ENCODE peak calls at places on chromosomes 4 and X, in six cellular contexts. N is activated effector memory CD4-positive, alpha-beta T cell treated with Interleukin-2 at 50 U/mL for 16 hours; Z is activated CD4-positive, alpha-beta T cell treated with anti-CD3 and anti-CD28 coated beads for 48 hours; A is stimulated activated CD8-positive, alpha-beta memory T cell treated with anti-CD3 and anti-CD28 coated beads, Interleukin-15, amount 100 ng/mL, for 4 hours; F is nephron progenitor cell; U is CD8-positive, alpha-beta memory T cell. W is an unnamed sample.

GRCh38 chr4:41257901-41258300 is 1.2 kb downstream of the UCHL1 start:
- DNase-seq in N (no peak), Z (no peak), U (no peak), F (peak), A (no peak), W (no peak)

GRCh38 chrX:139815771-139816170 is 107.8 kb upstream of the MCF2 start:
- DNase-seq in U (no peak), N (no peak), Z (no peak), A (no peak), F (no peak), W (no peak)

GRCh38 chr4:86928400-86929255 is 6.2 kb upstream of the AFF1 start:
- DNase-seq in F (no peak), N (no peak), U (no peak), Z (no peak), A (no peak), W (no peak)

GRCh38 chrX:26234177-26234576 is 18.2 kb downstream of the MAGEB5 start:
- DNase-seq in N (no peak), A (no peak), F (no peak), U (no peak), Z (no peak), W (no peak)

GRCh38 chr4:86558799-86559198 is 35.3 kb upstream of the PTPN13 start:
- DNase-seq in A (no peak), F (no peak), N (no peak), U (no peak), Z (no peak), W (no peak)

GRCh38 chr4:147487616-147488015 is 6.7 kb downstream of the EDNRA start:
- DNase-seq in Z (no peak), N (no peak), A (no peak), U (no peak), F (no peak), W (no peak)

GRCh38 chr4:95204267-95204835 is 344.4 kb downstream of the UNC5C start:
- DNase-seq in F (no peak), Z (no peak), U (no peak), A (no peak), N (no peak), W (no peak)

GRCh38 chrX:44470816-44471215 is 71.8 kb downstream of the FUNDC1 start:
- DNase-seq in Z (no peak), F (no peak), N (no peak), A (no peak), U (no peak), W (no peak)

GRCh38 chr4:83389037-83389755 is 54.5 kb upstream of the HPSE start:
- DNase-seq in A (no peak), Z (no peak), F (no peak), U (no peak), N (no peak), W (no peak)

GRCh38 chr4:39348371-39349265 is 17.5 kb downstream of the RFC1 start:
- DNase-seq in Z (peak), U (no peak), F (no peak), N (no peak), A (no peak), W (peak)

GRCh38 chrX:10726647-10727046 is 106.3 kb upstream of the MID1 start:
- DNase-seq in U (no peak), N (no peak), Z (no peak), F (no peak), A (no peak), W (no peak)

GRCh38 chr4:1748465-1748995 is 27.2 kb downstream of the TACC3 start:
- DNase-seq in N (peak), Z (peak), U (peak), A (peak), F (peak), W (peak)

GRCh38 chr4:31125061-31125460 is 404.9 kb downstream of the PCDH7 start:
- DNase-seq in U (no peak), F (no peak), A (no peak), Z (no peak), N (no peak), W (no peak)

GRCh38 chrX:140701480-140701879 is 8.1 kb upstream of the LINC00632 start:
- DNase-seq in U (no peak), F (no peak), N (no peak), Z (no peak), A (no peak), W (no peak)

GRCh38 chr4:71860643-71861042 is 76.8 kb upstream of the GC start:
- DNase-seq in U (no peak), F (no peak), Z (no peak), N (no peak), A (no peak), W (no peak)

GRCh38 chr4:54185380-54185779 is 43.7 kb upstream of the PDGFRA start:
- DNase-seq in U (no peak), F (no peak), Z (no peak), N (no peak), A (no peak), W (no peak)

GRCh38 chrX:10797493-10797892 is 177.1 kb upstream of the MID1 start:
- DNase-seq in F (no peak), A (no peak), U (no peak), N (no peak), Z (no peak), W (no peak)

GRCh38 chr4:76764251-76764650 is 133.7 kb downstream of the SOWAHB start:
- DNase-seq in U (no peak), N (no peak), F (no peak), Z (no peak), A (no peak), W (no peak)

GRCh38 chr4:119014658-119015057 is 121.0 kb upstream of the MYOZ2 start:
- DNase-seq in U (no peak), A (no peak), Z (no peak), F (no peak), N (no peak), W (no peak)

GRCh38 chrX:136065044-136065671 is 79.9 kb downstream of the SLC9A6 start:
- DNase-seq in A (no peak), F (peak), Z (peak), N (peak), U (peak), W (peak)

GRCh38 chr4:54487491-54487890 is 170.3 kb upstream of the KIT start:
- DNase-seq in Z (no peak), N (no peak), F (no peak), U (no peak), A (no peak), W (no peak)

GRCh38 chrX:2595258-2595657 is 94.5 kb upstream of the DHRSX start:
- DNase-seq in Z (no peak), F (no peak), A (no peak), U (no peak), N (no peak), W (no peak)

GRCh38 chr4:110294165-110294564 is 95.8 kb upstream of the ELOVL6 start:
- DNase-seq in U (no peak), Z (no peak), F (no peak), A (no peak), N (no peak), W (no peak)

GRCh38 chr4:26452565-26453531 is 37.4 kb downstream of the CCKAR start:
- DNase-seq in Z (no peak), U (no peak), F (no peak), N (no peak), A (no peak), W (no peak)

GRCh38 chr4:188941524-188942109 is 802.4 kb downstream of the TRIML1 start:
- DNase-seq in U (no peak), F (no peak), Z (no peak), A (no peak), N (no peak), W (no peak)

GRCh38 chr4:66974665-66975064 is 570.6 kb downstream of the CENPC start:
- DNase-seq in F (no peak), Z (no peak), N (no peak), U (no peak), A (no peak), W (no peak)

GRCh38 chrX:73556159-73556558 is 6.8 kb upstream of the CHIC1 start:
- DNase-seq in N (no peak), A (no peak), F (no peak), U (no peak), Z (no peak), W (no peak)

GRCh38 chr4:156581282-156581681 is 390.3 kb downstream of the PDGFC start:
- DNase-seq in N (no peak), U (no peak), Z (no peak), F (no peak), A (no peak), W (no peak)

GRCh38 chr4:41991916-41992767 is 1.8 kb downstream of the SLC30A9 start:
- DNase-seq in Z (no peak), N (no peak), A (no peak), U (no peak), F (no peak), W (no peak)

GRCh38 chr4:1506956-1507721 is 100.9 kb upstream of the NKX1-1 start:
- DNase-seq in A (no peak), F (no peak), Z (no peak), U (no peak), N (no peak), W (peak)

GRCh38 chr4:87864321-87864720 is 31.6 kb downstream of the MEPE start:
- DNase-seq in U (no peak), A (no peak), N (no peak), Z (no peak), F (no peak), W (no peak)